ENCODE peak calls at places on chromosomes 7 and 10, in seven cellular contexts. K is fibroblast of lung, M is cardiac muscle cell, P is endothelial cell, S is astrocyte of the spinal cord, A is brain microvascular endothelial cell, O is SK-N-SH. U is an unnamed sample.

GRCh38 chr7:69232445-69233376 is 365.6 kb upstream of the AUTS2 start:
- DNase-seq in O (no peak), K (no peak), P (no peak), A (no peak), S (no peak), M (no peak), U (no peak)

GRCh38 chr10:70559861-70560260 is 42.7 kb downstream of the PRF1 start:
- DNase-seq in K (no peak), A (no peak), S (no peak), P (no peak), O (no peak), M (no peak), U (no peak)

GRCh38 chr7:127287133-127287532 is 34.4 kb upstream of the GRM8 start:
- DNase-seq in O (no peak), M (no peak), P (no peak), A (no peak), S (no peak), K (no peak), U (peak; percentile 62)

GRCh38 chr10:15485684-15486316 is 114.7 kb upstream of the FAM171A1 start:
- DNase-seq in A (peak; percentile 69), P (no peak), O (no peak), M (peak; percentile 94), S (peak; percentile 77), K (peak; percentile 96), U (no peak)

GRCh38 chr10:8331387-8331786 is 276.9 kb downstream of the GATA3 start:
- DNase-seq in K (no peak), O (no peak), P (no peak), M (no peak), A (no peak), S (no peak), U (no peak)

GRCh38 chr10:73110345-73110849 is at the start of gene NUDT13:
- DNase-seq in P (peak; percentile 57), K (peak; percentile 81), A (peak; percentile 78), S (peak; percentile 78), O (peak; percentile 79), M (peak; percentile 87), U (peak; percentile 69)

GRCh38 chr10:70404906-70405824 is 1.2 kb downstream of the EIF4EBP2 start:
- DNase-seq in P (peak; percentile 39), M (peak; percentile 99), S (peak; percentile 90), O (peak; percentile 60), A (peak; percentile 80), K (peak; percentile 99), U (peak; percentile 80)

GRCh38 chr10:14353291-14353913 is 22.7 kb upstream of the FRMD4A start:
- DNase-seq in O (no peak), P (no peak), M (no peak), A (no peak), K (no peak), S (no peak), U (no peak)

GRCh38 chr10:121617176-121617575 is 18.9 kb upstream of the FGFR2 start:
- DNase-seq in S (no peak), M (no peak), O (no peak), A (no peak), P (no peak), K (no peak), U (no peak)

GRCh38 chr10:121900443-121901174 is 27.2 kb downstream of the ATE1 start:
- DNase-seq in K (peak; percentile 82), S (peak; percentile 76), P (peak; percentile 34), O (peak; percentile 65), M (peak; percentile 81), A (peak; percentile 46), U (peak; percentile 48)

GRCh38 chr10:12191715-12192114 is 4.0 kb downstream of the NUDT5 start:
- DNase-seq in M (peak; percentile 33), P (no peak), A (no peak), O (no peak), S (no peak), K (peak; percentile 18), U (no peak)

GRCh38 chr10:26491276-26491675 is 53.1 kb downstream of the APBB1IP start:
- DNase-seq in S (no peak), M (no peak), P (no peak), O (no peak), A (no peak), K (no peak), U (no peak)

GRCh38 chr10:97644961-97645360 is 4.5 kb downstream of the PI4K2A start:
- DNase-seq in S (no peak), A (no peak), P (no peak), K (no peak), M (no peak), O (no peak), U (no peak)

GRCh38 chr7:135447783-135448182 is 62.1 kb downstream of the CNOT4 start:
- DNase-seq in M (no peak), P (no peak), O (no peak), A (no peak), K (no peak), S (no peak), U (no peak)

GRCh38 chr10:99975942-99976809 is 33.6 kb downstream of the DNMBP start:
- DNase-seq in O (no peak), M (peak; percentile 89), P (no peak), K (peak; percentile 97), S (peak; percentile 75), A (peak; percentile 37), U (peak; percentile 63)

GRCh38 chr10:113297226-113297625 is 255.6 kb upstream of the HABP2 start:
- DNase-seq in K (no peak), M (peak; percentile 16), P (no peak), A (peak; percentile 51), O (no peak), S (peak; percentile 41), U (peak; percentile 9)

GRCh38 chr7:30706316-30706715 is 24.1 kb upstream of the CRHR2 start:
- DNase-seq in O (no peak), P (no peak), M (no peak), A (no peak), K (no peak), S (no peak), U (no peak)

GRCh38 chr7:140005754-140006503 is 56.8 kb downstream of the PARP12 start:
- DNase-seq in M (peak; percentile 64), A (peak; percentile 52), O (no peak), S (no peak), K (peak; percentile 27), P (peak; percentile 77), U (no peak)
- TF ChIP-seq CTCF in M (peak; percentile 69), A (peak; percentile 80), O (peak; percentile 35), S (peak; percentile 55), K (peak; percentile 49), P (no peak), U (peak; percentile 57)

GRCh38 chr7:96224682-96225081 is 97.2 kb downstream of the SLC25A13 start:
- DNase-seq in A (peak; percentile 16), K (no peak), P (peak; percentile 42), O (peak; percentile 51), M (peak; percentile 34), S (no peak), U (no peak)
- TF ChIP-seq CTCF in A (peak; percentile 60), K (peak; percentile 12), P (no peak), O (peak; percentile 42), M (peak; percentile 40), S (peak; percentile 32), U (peak; percentile 44)

DNA sequence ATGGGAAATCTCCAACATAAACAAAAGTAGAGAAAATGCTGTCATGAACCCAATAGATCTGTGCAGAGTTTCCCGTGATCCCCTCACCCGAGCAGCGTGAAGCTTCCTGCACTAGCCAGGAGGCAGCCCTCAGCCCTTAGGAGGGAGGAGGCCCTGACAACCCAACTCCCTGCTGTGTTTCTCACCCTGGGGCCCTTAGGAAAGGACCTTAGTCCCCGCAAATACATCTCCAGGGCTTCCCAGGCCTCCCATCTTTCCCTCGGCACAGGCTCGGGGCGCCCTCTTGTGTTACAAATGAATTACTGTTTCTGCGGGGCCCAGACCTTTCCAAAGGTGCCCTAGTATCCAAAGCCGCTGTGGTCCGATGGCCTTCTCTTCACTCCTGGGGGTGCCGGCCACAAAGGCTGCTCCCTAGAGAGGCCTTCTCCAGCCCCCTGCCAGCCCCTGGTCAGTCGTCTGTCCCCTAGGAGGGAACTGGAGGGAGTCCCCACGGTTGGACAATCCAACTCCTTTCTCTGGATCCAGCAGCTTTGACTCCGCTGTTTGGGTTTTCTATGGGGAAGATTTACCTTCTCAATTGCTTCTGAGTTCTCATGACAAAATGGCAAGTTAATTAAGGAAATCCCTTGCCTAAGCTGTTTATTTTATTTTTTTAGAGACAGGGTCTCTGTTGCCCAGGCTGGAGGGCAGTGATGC is 49.9 kb upstream of the SH2B2 start:
- DNase-seq in O (peak; percentile 95), S (peak; percentile 65), M (peak; percentile 77), P (peak; percentile 67), K (peak; percentile 69), A (peak; percentile 39), U (peak; percentile 23)
- TF ChIP-seq CTCF in O (peak; percentile 97), S (peak; percentile 77), M (peak; percentile 82), P (peak; percentile 77), K (peak; percentile 72), A (peak; percentile 85), U (peak; percentile 90)

GRCh38 chr7:66114743-66115727 is at the start of gene CRCP:
- DNase-seq in O (peak; percentile 95), A (peak; percentile 79), K (peak; percentile 84), P (peak; percentile 66), S (peak; percentile 81), M (peak; percentile 85), U (peak; percentile 67)
- TF ChIP-seq CTCF in O (peak; percentile 62), A (peak; percentile 72), K (peak; percentile 72), P (no peak), S (no peak), M (peak; percentile 58), U (peak; percentile 63)

DNA sequence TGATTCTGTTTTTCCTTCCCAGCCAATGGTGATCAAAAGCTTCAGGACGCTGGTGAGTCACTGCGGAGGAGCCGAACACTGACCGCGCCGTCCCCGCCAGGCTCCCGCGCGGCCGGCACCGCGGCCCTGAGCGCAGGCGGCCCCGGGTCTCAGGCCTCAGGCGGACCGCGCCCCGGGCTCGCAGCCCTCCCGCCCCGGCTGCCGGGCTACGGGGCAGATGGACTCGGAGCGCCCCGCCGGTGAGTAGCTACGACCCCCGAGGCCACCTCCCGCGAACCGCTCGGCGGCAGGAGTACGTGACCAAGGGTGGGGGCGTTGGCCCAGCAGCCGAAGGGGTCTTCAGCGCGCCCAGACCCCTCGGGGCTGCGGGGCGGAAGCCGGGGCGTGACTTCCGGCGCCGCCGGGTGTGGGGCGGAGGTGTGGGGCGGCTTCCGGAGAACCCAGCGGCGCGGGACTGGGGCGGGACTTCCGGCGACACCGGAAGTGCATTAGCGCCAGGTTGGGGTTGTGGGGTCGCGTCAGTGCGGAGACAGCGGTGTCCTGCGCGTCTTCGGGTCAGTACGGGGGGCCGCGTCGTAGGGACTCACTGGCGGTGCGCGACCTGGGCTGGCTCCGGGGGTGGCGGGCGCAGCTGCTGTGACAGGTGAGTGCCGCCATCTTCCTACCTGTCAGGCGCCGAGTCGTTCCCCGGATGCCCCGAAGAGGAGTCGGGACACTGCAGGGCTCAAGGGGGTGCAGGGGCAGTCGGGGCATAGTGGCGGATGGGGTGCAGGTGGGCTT is at the start of gene WDR37:
- DNase-seq in O (peak; percentile 98), S (peak; percentile 91), A (peak; percentile 86), M (peak; percentile 87), P (peak; percentile 75), K (peak; percentile 88), U (peak; percentile 69)
- TF ChIP-seq CTCF in O (no peak), S (no peak), A (no peak), M (no peak), P (no peak), K (no peak), U (no peak)

GRCh38 chr10:110498982-110499795 is 1.5 kb downstream of the DUSP5 start:
- DNase-seq in O (no peak), M (peak; percentile 44), S (peak; percentile 76), P (peak; percentile 37), K (peak; percentile 83), A (no peak), U (no peak)
- TF ChIP-seq CTCF in O (peak; percentile 43), M (peak; percentile 17), S (peak; percentile 28), P (no peak), K (peak; percentile 56), A (peak; percentile 54), U (peak; percentile 65)

GRCh38 chr10:5963071-5963470 is 14.3 kb downstream of the IL15RA start:
- DNase-seq in S (no peak), P (no peak), A (no peak), K (no peak), O (no peak), M (no peak), U (no peak)
- TF ChIP-seq CTCF in S (peak; percentile 4), P (no peak), A (no peak), K (no peak), O (no peak), M (no peak), U (no peak)